ENCODE peak calls at places on chromosomes 7 and 10, in eight cellular contexts. O is psoas muscle, H is IMR-90, A is GM10248, C is astrocyte of the cerebellum, V is uterus, K is fibroblast of pulmonary artery, N is mucosa of descending colon. Q is an unnamed sample.

GRCh38 chr10:114556236-114557122 is 101.6 kb downstream of the ABLIM1 start:
- DNase-seq in V (no peak), N (no peak), O (no peak), H (no peak), K (no peak), C (no peak), A (no peak), Q (no peak)

GRCh38 chr10:71613303-71613777 is 106.2 kb downstream of the C10orf105 start:
- DNase-seq in N (no peak), H (no peak), V (no peak), C (no peak), O (peak; percentile 44), K (peak; percentile 13), A (no peak), Q (no peak)

GRCh38 chr10:113052076-113052830 is 102.2 kb downstream of the TCF7L2 start:
- DNase-seq in N (no peak), C (no peak), O (no peak), H (no peak), A (no peak), V (no peak), K (peak; percentile 36), Q (no peak)

GRCh38 chr7:24767878-24768569 is 10.8 kb upstream of the GSDME start:
- DNase-seq in V (no peak), C (no peak), A (no peak), N (no peak), H (no peak), O (no peak), K (no peak), Q (no peak)

GRCh38 chr10:12042409-12042796 is 206 bp downstream of the UPF2 start:
- DNase-seq in K (peak; percentile 13), V (no peak), C (no peak), H (peak; percentile 3), N (no peak), O (peak; percentile 48), A (peak; percentile 49), Q (no peak)

GRCh38 chr7:131225619-131226101 is 102.0 kb upstream of the MKLN1 start:
- DNase-seq in K (peak; percentile 83), O (peak; percentile 37), V (peak; percentile 66), N (peak; percentile 70), A (peak; percentile 29), H (peak; percentile 61), C (no peak), Q (no peak)

GRCh38 chr7:50302486-50303081 is 1.9 kb upstream of the IKZF1 start:
- DNase-seq in K (no peak), O (no peak), N (no peak), V (no peak), H (no peak), C (no peak), A (no peak), Q (no peak)

GRCh38 chr7:6443372-6443941 is 4.3 kb downstream of the DAGLB start:
- DNase-seq in N (no peak), V (no peak), C (peak; percentile 82), O (no peak), K (peak; percentile 91), A (no peak), H (peak; percentile 96), Q (peak; percentile 71)

GRCh38 chr7:133109816-133110215 is 27.9 kb upstream of the CHCHD3 start:
- DNase-seq in O (no peak), H (no peak), N (no peak), K (no peak), C (no peak), V (no peak), A (no peak), Q (no peak)

GRCh38 chr10:18157909-18158308 is 17.7 kb downstream of the CACNB2 start:
- DNase-seq in V (no peak), H (peak; percentile 88), K (peak; percentile 55), N (no peak), C (peak; percentile 83), A (no peak), O (no peak), Q (peak; percentile 50)

GRCh38 chr10:131843881-131844284 is 56.9 kb upstream of the PPP2R2D start:
- DNase-seq in N (peak; percentile 28), V (no peak), A (no peak), H (no peak), C (no peak), K (no peak), O (no peak), Q (no peak)

GRCh38 chr7:100897111-100897608 is 1.5 kb upstream of the ACHE start:
- DNase-seq in O (peak; percentile 75), C (no peak), V (no peak), H (no peak), K (no peak), N (no peak), A (peak; percentile 74), Q (no peak)

GRCh38 chr10:101001225-101002035 is 1.8 kb downstream of the LZTS2 start:
- DNase-seq in K (peak; percentile 92), H (peak; percentile 95), N (peak; percentile 85), V (peak; percentile 95), O (peak; percentile 92), C (peak; percentile 55), A (no peak), Q (peak; percentile 57)

GRCh38 chr7:12030116-12030515 is 181.0 kb upstream of the TMEM106B start:
- DNase-seq in V (no peak), N (no peak), C (peak; percentile 35), H (peak; percentile 39), K (no peak), O (no peak), A (no peak), Q (no peak)

GRCh38 chr7:44735403-44736165 is 13.1 kb upstream of the ZMIZ2 start:
- DNase-seq in N (no peak), C (peak; percentile 94), V (no peak), H (peak; percentile 99), O (no peak), K (peak; percentile 97), A (no peak), Q (peak; percentile 95)

GRCh38 chr10:59073456-59074053 is 102.9 kb upstream of the PHYHIPL start:
- DNase-seq in K (no peak), O (no peak), H (no peak), C (no peak), N (no peak), V (no peak), A (no peak), Q (no peak)

GRCh38 chr7:127949670-127950069 is 81.6 kb downstream of the LRRC4 start:
- DNase-seq in V (no peak), N (no peak), C (no peak), H (no peak), A (no peak), K (peak; percentile 16), O (no peak), Q (no peak)

GRCh38 chr10:119199231-119199992 is 8.0 kb upstream of the GRK5 start:
- DNase-seq in C (peak; percentile 76), K (peak; percentile 91), A (peak; percentile 54), N (no peak), V (peak; percentile 72), O (no peak), H (peak; percentile 89), Q (no peak)

GRCh38 chr7:117385340-117386124 is 41.8 kb downstream of the ASZ1 start:
- DNase-seq in O (no peak), C (peak; percentile 12), V (no peak), H (peak; percentile 53), A (peak; percentile 13), K (peak; percentile 51), N (no peak), Q (peak; percentile 14)

GRCh38 chr7:33762153-33762902 is 143.0 kb upstream of the BMPER start:
- DNase-seq in K (no peak), H (no peak), V (no peak), O (no peak), N (no peak), A (no peak), C (no peak), Q (no peak)

GRCh38 chr10:47261121-47261520 is 38.9 kb upstream of the GDF10 start:
- DNase-seq in N (no peak), H (no peak), C (no peak), K (no peak), A (peak; percentile 73), O (no peak), V (no peak), Q (no peak)

GRCh38 chr10:69242037-69242843 is 22.1 kb downstream of the HKDC1 start:
- DNase-seq in K (peak; percentile 23), A (no peak), C (no peak), V (no peak), O (no peak), N (no peak), H (no peak), Q (no peak)

GRCh38 chr7:134458806-134459698 is at the start of gene AKR1B1:
- DNase-seq in O (peak; percentile 94), A (peak; percentile 96), H (peak; percentile 88), V (peak; percentile 89), C (peak; percentile 68), N (peak; percentile 92), K (peak; percentile 95), Q (peak; percentile 64)
- TF ChIP-seq CTCF in O (peak; percentile 52), A (peak; percentile 73), H (peak; percentile 67), V (peak; percentile 67), C (peak; percentile 67), N (peak; percentile 18), K (peak; percentile 72), Q (peak; percentile 73)

DNA sequence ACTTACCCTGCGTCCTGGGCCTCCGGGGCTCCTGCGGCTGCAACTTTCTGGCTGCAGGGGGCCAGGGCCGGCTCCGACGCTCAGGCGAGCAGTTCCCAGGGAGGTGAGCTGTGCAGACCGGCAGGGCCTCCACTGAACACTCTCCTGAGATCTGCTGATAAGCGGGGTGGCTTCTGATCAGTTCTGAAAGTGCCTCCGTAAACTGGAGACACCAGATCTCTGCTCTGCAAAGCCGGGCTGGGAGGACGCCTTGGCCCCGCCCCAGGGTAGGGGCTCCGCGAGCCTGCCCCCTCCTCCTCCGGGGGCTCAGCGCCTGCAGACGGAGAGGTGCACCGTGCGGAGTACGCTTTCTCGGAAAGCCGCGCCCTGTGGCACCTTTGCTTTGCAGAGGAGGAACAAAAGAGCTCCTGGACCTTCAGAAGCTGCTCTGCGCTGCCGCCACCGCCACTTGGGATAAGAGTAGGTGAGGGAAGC is 141.3 kb upstream of the VKORC1L1 start:
- DNase-seq in V (no peak), N (peak; percentile 59), C (no peak), A (peak; percentile 19), K (no peak), H (no peak), O (no peak), Q (no peak)
- TF ChIP-seq CTCF in V (peak; percentile 9), N (no peak), C (peak; percentile 39), A (no peak), K (peak; percentile 31), H (no peak), O (no peak), Q (no peak)

DNA sequence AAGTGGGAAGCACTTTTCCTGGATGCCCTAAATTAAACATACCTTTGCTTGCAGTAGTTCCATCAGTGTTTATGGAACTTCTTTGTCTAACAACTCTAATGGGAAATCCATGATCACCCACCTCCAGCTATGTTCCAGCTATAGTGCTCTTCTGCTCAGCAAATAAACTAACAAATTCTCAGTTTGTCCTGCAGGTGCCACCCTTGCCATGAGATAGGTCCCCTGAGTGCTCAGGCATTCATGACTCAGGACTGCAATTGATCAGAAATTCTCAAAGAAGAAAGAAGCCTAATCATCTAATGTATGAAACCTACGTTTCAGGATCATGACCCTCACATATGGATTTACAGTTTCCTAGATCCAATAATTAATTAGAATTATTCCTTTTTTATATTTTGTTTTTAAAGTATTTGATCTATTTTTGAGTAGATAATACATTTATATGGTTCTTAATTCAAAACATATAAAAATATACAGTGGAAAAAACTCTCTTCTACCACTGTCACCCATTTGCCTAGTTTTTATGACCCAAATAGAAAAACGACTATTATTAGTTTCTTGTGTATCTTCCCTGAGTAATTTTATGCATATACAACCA is 48.7 kb upstream of the DYNC1I1 start:
- DNase-seq in A (peak; percentile 31), H (peak; percentile 13), O (no peak), V (no peak), K (peak; percentile 67), C (peak; percentile 28), N (no peak), Q (peak; percentile 13)
- TF ChIP-seq CTCF in A (peak; percentile 35), H (peak; percentile 36), O (peak; percentile 38), V (peak; percentile 9), K (peak; percentile 45), C (peak; percentile 44), N (no peak), Q (peak; percentile 47)

GRCh38 chr7:20359397-20359963 is 28.8 kb downstream of the ITGB8 start:
- DNase-seq in N (no peak), H (peak; percentile 56), V (no peak), K (peak; percentile 50), C (no peak), O (no peak), A (no peak), Q (no peak)
- TF ChIP-seq CTCF in N (no peak), H (no peak), V (no peak), K (no peak), C (no peak), O (no peak), A (no peak), Q (no peak)